ENCODE peak calls at places on chromosome 9, in seven cellular contexts. P is left ventricle myocardium inferior; N is CD8-positive, alpha-beta memory T cell; J is body of pancreas; X is CD8-positive, alpha-beta T cell; U is GM23338; T is Karpas-422. H is an unnamed sample. For H3K4me1, the result is how much of the 10 kb centered on the place peaks cover.

GRCh38 chr9:135616621-135617537 is 22.5 kb downstream of the GLT6D1 start:
- DNase-seq in J (no peak), N (no peak), T (no peak), U (no peak), P (no peak), X (no peak), H (no peak)

GRCh38 chr9:88951143-88951542 is 40.1 kb upstream of the S1PR3 start:
- DNase-seq in X (no peak), P (no peak), U (no peak), T (no peak), J (no peak), N (no peak), H (no peak)

GRCh38 chr9:88477300-88477751 is 57.7 kb upstream of the NXNL2 start:
- DNase-seq in X (no peak), P (no peak), U (no peak), J (no peak), N (no peak), T (no peak), H (no peak)

GRCh38 chr9:23723672-23724071 is 102.4 kb downstream of the ELAVL2 start:
- DNase-seq in N (no peak), J (no peak), U (no peak), X (no peak), T (no peak), P (no peak), H (no peak)

GRCh38 chr9:68619056-68619455 is 78.4 kb upstream of the TMEM252 start:
- DNase-seq in T (no peak), X (no peak), U (no peak), P (no peak), N (no peak), J (no peak), H (no peak)

GRCh38 chr9:114464652-114465051 is 40.6 kb downstream of the WHRN start:
- DNase-seq in X (no peak), T (no peak), P (no peak), U (no peak), J (no peak), N (no peak), H (no peak)

GRCh38 chr9:25517701-25518100 is 160.5 kb downstream of the TUSC1 start:
- DNase-seq in T (no peak), N (no peak), J (no peak), P (no peak), X (no peak), U (no peak), H (no peak)

GRCh38 chr9:114169029-114169939 is 13.9 kb downstream of the COL27A1 start:
- DNase-seq in T (no peak), X (no peak), P (no peak), J (no peak), N (no peak), U (no peak), H (no peak)

GRCh38 chr9:116990592-116990991 is 303.5 kb downstream of the TRIM32 start:
- DNase-seq in P (no peak), J (no peak), N (no peak), T (no peak), X (no peak), U (no peak), H (no peak)

GRCh38 chr9:68678430-68678829 is 26.6 kb upstream of the PIP5K1B start:
- DNase-seq in T (peak), X (no peak), J (no peak), P (no peak), U (peak), N (no peak), H (no peak)

GRCh38 chr9:93962041-93962440 is 6.9 kb upstream of the BARX1 start:
- DNase-seq in T (no peak), P (no peak), N (no peak), J (no peak), X (no peak), U (no peak), H (no peak)

GRCh38 chr9:8874482-8874881 is 1074.9 kb upstream of the DMAC1 start:
- DNase-seq in U (no peak), T (no peak), X (no peak), P (no peak), N (no peak), J (no peak), H (no peak)

GRCh38 chr9:1332161-1332560 is 282.0 kb downstream of the DMRT2 start:
- DNase-seq in J (no peak), N (no peak), P (no peak), X (no peak), U (no peak), T (no peak), H (no peak)

GRCh38 chr9:111807197-111807596 is 12.5 kb upstream of the SHOC1 start:
- DNase-seq in P (no peak), J (no peak), U (no peak), T (no peak), X (no peak), N (no peak), H (no peak)

GRCh38 chr9:136362450-136362784 is 1.1 kb downstream of the DNLZ start:
- DNase-seq in N (no peak), J (no peak), T (no peak), U (no peak), P (no peak), X (no peak), H (no peak)

GRCh38 chr9:36336511-36336910 is 63.6 kb downstream of the RNF38 start:
- DNase-seq in P (no peak), J (no peak), X (no peak), U (no peak), T (no peak), N (no peak), H (no peak)

GRCh38 chr9:84366683-84367082 is 26.1 kb upstream of the SLC28A3 start:
- DNase-seq in N (no peak), X (no peak), P (no peak), J (no peak), T (no peak), U (no peak), H (no peak)

GRCh38 chr9:35686222-35687203 is 3.2 kb downstream of the TPM2 start:
- DNase-seq in T (no peak), P (peak), U (no peak), X (no peak), J (no peak), N (no peak), H (peak)

GRCh38 chr9:82131072-82131471 is 142.5 kb downstream of the SPATA31D1 start:
- DNase-seq in U (no peak), X (no peak), P (no peak), J (no peak), N (no peak), T (no peak), H (no peak)

GRCh38 chr9:15834541-15834940 is 281.7 kb downstream of the CCDC171 start:
- DNase-seq in P (no peak), J (peak), N (no peak), X (no peak), T (peak), U (no peak), H (no peak)

GRCh38 chr9:94586814-94587213 is 6.8 kb downstream of the FBP2 start:
- DNase-seq in J (no peak), N (no peak), U (no peak), T (no peak), P (no peak), X (no peak), H (no peak)

GRCh38 chr9:113633782-113634596 is 170.5 kb downstream of the RGS3 start:
- DNase-seq in T (no peak), N (no peak), U (no peak), P (no peak), J (peak), X (no peak), H (peak)

GRCh38 chr9:137611623-137612609 is 6.4 kb downstream of the ARRDC1 start:
- DNase-seq in N (no peak), X (peak), U (no peak), J (peak), T (peak), P (no peak), H (peak)

GRCh38 chr9:27094640-27095039 is 14.4 kb upstream of the TEK start:
- DNase-seq in U (no peak), X (no peak), T (no peak), P (no peak), N (no peak), J (no peak), H (no peak)

GRCh38 chr9:5509573-5509972 is 758 bp upstream of the PDCD1LG2 start:
- DNase-seq in U (no peak), X (no peak), P (no peak), T (no peak), J (no peak), N (no peak), H (no peak)

GRCh38 chr9:95189230-95190098 is 128.0 kb downstream of the FANCC start:
- DNase-seq in N (no peak), T (no peak), U (no peak), J (no peak), X (no peak), P (peak), H (peak)

GRCh38 chr9:82745919-82746318 is 317.0 kb downstream of the RASEF start:
- DNase-seq in N (no peak), T (no peak), U (no peak), P (no peak), J (no peak), X (no peak), H (no peak)

GRCh38 chr9:4548796-4549725 is 58.8 kb downstream of the SLC1A1 start:
- DNase-seq in J (no peak), N (no peak), T (peak), U (peak), P (peak), X (no peak), H (no peak)

GRCh38 chr9:89940625-89941024 is 335.8 kb downstream of the GADD45G start:
- DNase-seq in U (no peak), X (no peak), N (no peak), T (no peak), P (no peak), J (no peak), H (no peak)

GRCh38 chr9:114015607-114016006 is 62.5 kb downstream of the AMBP start:
- DNase-seq in N (no peak), X (no peak), U (no peak), P (no peak), T (no peak), J (no peak), H (no peak)

GRCh38 chr9:134396258-134396742 is 70.0 kb downstream of the RXRA start:
- DNase-seq in U (no peak), P (no peak), T (no peak), X (peak), J (no peak), N (peak), H (no peak)
- H3K4me1 ChIP-seq in U (under half), P (half or more), T (under half), X (half or more), J (under half), N (half or more), H (half or more)

DNA sequence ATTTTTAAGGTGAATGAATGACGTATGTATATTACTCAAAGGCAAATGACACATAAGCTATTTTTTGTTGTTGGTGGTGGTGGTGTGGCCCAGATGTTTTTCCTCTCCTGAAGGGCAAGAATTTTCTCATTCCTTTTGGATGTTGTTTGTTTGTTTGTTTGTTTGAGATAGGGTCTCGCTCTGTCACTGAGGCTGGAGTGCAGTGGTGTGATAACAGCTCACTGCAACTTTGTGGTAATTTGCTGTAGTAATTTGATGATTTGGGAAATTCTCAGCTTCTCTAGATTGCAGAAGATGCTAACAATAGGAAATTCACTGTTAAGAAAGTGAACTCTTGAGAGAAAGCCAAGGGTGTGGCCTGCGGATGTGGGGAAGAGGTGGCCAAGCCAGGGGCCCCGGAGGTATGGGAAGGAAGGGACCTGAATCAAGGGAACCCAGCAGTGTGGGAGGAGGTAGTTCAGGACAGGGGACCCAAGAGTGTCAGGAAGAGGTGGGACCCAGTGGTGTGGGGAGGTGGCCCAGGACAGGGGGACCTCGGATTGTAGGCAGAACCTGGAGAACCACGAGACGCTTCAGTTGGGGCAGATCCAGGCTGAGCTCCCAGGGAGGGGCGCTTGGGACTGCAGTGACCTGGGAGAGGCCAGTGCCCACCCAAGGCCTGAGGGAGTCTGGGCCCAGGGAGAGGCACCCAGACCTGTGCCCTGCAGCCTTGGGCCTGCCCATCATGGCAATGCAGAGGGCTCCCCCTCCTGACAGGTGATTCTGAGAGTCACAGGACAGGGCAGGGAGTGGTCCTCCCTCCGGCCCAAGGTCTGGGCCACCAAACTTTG is 5.6 kb upstream of the LCN2 start:
- DNase-seq in J (no peak), P (no peak), U (no peak), N (no peak), T (no peak), X (no peak), H (no peak)
- H3K4me1 ChIP-seq in J (under half), P (under half), U (under half), N (under half), T (under half), X (under half), H (under half)

DNA sequence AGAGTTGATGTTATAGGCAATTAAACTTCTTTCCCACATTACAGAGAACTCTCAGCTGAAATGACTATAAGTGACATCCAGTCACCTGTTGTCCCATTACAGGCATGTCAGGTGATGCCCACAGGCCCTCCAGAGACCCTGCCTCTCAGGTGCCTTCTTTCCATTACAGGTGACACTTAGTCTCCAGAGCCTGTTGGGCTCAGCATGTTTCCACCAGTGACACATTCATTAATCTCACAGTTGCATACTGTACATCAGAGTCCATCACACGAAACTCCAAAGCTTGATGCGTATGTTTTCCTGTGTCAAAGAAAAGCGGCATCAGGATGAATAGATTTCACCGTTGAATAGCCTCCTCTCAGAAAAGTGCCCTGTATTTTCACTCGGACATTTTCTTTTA is 14.6 kb downstream of the PRUNE2 start:
- DNase-seq in T (no peak), P (no peak), X (no peak), J (no peak), U (no peak), N (no peak), H (no peak)
- H3K4me1 ChIP-seq in T (under half), P (under half), X (under half), J (under half), U (under half), N (under half), H (under half)

DNA sequence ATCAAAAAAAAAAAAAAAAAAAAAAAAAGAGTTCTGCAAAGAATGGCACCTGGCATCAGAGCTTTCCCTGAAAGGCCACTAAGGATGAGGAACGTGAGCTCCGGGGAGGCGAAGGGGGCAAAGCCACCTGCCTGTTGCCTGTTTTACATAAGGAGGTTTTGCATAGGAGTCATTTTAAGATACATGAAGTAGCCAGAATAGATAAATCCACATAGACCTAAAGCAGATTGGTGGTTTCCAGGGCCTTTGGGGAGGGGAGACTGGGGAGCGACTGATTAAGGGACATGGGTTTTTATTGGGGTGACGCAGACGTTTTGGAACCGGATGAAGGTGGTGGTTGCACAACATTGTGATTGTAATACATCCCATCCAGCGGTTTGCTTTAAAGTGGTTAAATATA is 7.1 kb downstream of the NEK6 start:
- DNase-seq in U (no peak), P (no peak), N (no peak), X (no peak), T (peak), J (no peak), H (no peak)
- H3K4me1 ChIP-seq in U (under half), P (half or more), N (under half), X (under half), T (half or more), J (half or more), H (under half)

GRCh38 chr9:131409458-131409992 is 15.6 kb downstream of the PRRC2B start:
- DNase-seq in T (no peak), X (no peak), U (no peak), J (no peak), P (no peak), N (no peak), H (no peak)
- H3K4me1 ChIP-seq in T (under half), X (half or more), U (half or more), J (half or more), P (half or more), N (half or more), H (half or more)